ENCODE peak calls at places on chromosomes 5 and 9, in ten cellular contexts. W is cardiac muscle cell; B is psoas muscle; R is WTC11; N is CD4-positive, alpha-beta T cell; V is PC-9; K is body of pancreas; T is spleen; Y is fibroblast of lung; A is upper lobe of left lung. M is an unnamed sample.

GRCh38 chr5:119036101-119036762 is 34.7 kb upstream of the DMXL1 start:
- DNase-seq in W (no peak), B (no peak), R (no peak), N (no peak), V (no peak), K (no peak), T (no peak), Y (peak), A (no peak), M (no peak)

GRCh38 chr9:117718085-117718484 is 13.9 kb downstream of the TLR4 start:
- DNase-seq in W (no peak), B (no peak), R (no peak), N (no peak), V (no peak), K (peak), T (no peak), Y (no peak), A (no peak), M (no peak)

GRCh38 chr5:172502969-172503368 is 48.6 kb upstream of the SH3PXD2B start:
- DNase-seq in W (peak), B (no peak), R (no peak), N (no peak), V (no peak), K (no peak), T (peak), Y (no peak), A (no peak), M (peak)

GRCh38 chr9:133105461-133105770 is 15.6 kb downstream of the RALGDS start:
- DNase-seq in W (no peak), B (peak), R (no peak), N (no peak), V (no peak), K (no peak), T (peak), Y (no peak), A (peak), M (no peak)

GRCh38 chr5:132446621-132447020 is 44.0 kb downstream of the IRF1 start:
- DNase-seq in W (no peak), B (peak), R (no peak), N (no peak), V (peak), K (peak), T (no peak), Y (peak), A (no peak), M (no peak)

GRCh38 chr9:21323091-21323490 is 12.1 kb downstream of the KLHL9 start:
- DNase-seq in W (no peak), B (no peak), R (no peak), N (no peak), V (no peak), K (no peak), T (no peak), Y (no peak), A (no peak), M (no peak)

GRCh38 chr9:136545065-136545965 is 533 bp downstream of the NOTCH1 start:
- DNase-seq in W (no peak), B (no peak), R (no peak), N (peak), V (peak), K (no peak), T (peak), Y (no peak), A (peak), M (no peak)

GRCh38 chr9:2872307-2872940 is 28.5 kb upstream of the PUM3 start:
- DNase-seq in W (peak), B (no peak), R (no peak), N (no peak), V (no peak), K (peak), T (no peak), Y (peak), A (no peak), M (no peak)

GRCh38 chr5:51275428-51275827 is 107.8 kb upstream of the ISL1 start:
- DNase-seq in W (no peak), B (no peak), R (no peak), N (no peak), V (no peak), K (no peak), T (no peak), Y (no peak), A (no peak), M (no peak)

GRCh38 chr5:140642718-140643117 is 3.5 kb downstream of the TMCO6 start:
- DNase-seq in W (no peak), B (no peak), R (no peak), N (no peak), V (no peak), K (no peak), T (no peak), Y (peak), A (no peak), M (no peak)

GRCh38 chr5:55600536-55601208 is 65.9 kb upstream of the PLPP1 start:
- DNase-seq in W (peak), B (no peak), R (no peak), N (no peak), V (peak), K (no peak), T (no peak), Y (peak), A (no peak), M (no peak)

GRCh38 chr5:160466121-160466520 is 44.5 kb downstream of the PTTG1 start:
- DNase-seq in W (no peak), B (no peak), R (no peak), N (no peak), V (no peak), K (no peak), T (no peak), Y (no peak), A (no peak), M (no peak)

GRCh38 chr5:158695595-158696330 is 404.0 kb downstream of the EBF1 start:
- DNase-seq in W (peak), B (peak), R (peak), N (peak), V (peak), K (peak), T (peak), Y (peak), A (peak), M (peak)

GRCh38 chr5:8943301-8943700 is 602.6 kb downstream of the SEMA5A start:
- DNase-seq in W (no peak), B (no peak), R (no peak), N (no peak), V (no peak), K (no peak), T (no peak), Y (peak), A (no peak), M (no peak)

GRCh38 chr9:7844283-7844682 is 44.7 kb upstream of the DMAC1 start:
- DNase-seq in W (peak), B (no peak), R (no peak), N (no peak), V (no peak), K (peak), T (no peak), Y (peak), A (no peak), M (no peak)

DNA sequence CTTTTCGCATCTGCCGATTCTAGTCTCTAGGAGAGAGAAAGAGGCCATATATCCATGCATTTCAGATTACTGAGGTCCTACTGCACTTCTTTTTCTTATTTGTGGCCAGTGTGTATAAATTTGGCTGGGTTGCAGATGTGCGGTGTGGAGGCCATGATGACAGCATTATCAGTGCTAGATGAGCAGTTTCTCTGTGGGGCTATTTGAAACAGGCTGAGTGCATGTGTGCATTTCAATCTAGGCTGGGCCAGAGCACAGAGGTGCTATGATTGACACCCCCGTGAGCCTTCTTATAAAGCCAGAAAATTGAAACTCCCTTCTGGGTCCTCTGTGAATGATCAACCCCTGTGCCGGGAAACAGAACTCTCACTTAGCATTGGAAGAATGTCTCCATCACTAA is 70.0 kb downstream of the TMEM252 start:
- DNase-seq in W (no peak), B (no peak), R (no peak), N (no peak), V (no peak), K (no peak), T (no peak), Y (no peak), A (no peak), M (no peak)
- TF ChIP-seq CTCF in W (no peak), B (no peak), R (no peak), N (no peak), V (no peak), K (no peak), T (no peak), Y (no peak), A (no peak), M (no peak)

DNA sequence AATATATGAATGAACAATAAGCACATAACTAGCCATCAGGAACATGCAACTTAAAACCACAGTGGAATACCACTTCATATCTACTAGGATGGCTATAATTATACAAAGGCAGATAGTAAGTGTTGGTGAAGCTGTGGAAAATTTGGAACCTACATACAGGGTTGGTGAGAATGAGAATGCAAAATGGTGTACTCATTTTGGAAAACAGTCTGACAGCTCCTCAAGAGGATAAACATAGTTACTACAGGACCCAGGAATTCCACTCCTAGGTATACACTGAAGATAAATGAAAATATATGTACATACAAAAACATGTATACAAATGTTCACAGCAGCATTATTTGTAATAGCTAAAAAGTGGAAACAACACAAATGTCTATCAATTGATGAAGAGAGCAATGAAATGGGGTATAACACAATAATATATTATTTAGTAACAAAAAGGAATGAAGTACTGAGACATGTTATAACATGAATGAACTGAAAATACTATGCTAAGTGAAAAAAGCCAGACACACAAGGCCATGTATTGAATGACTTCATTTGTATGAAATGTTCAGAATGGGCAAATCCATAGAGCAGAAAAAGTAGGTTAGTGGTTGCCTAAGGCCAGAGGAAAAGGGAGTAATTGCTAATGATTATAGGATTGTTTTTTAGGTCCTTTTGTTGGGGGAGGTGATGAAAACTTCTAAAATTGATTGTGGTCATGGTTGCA is 31.2 kb upstream of the CDK5RAP2 start:
- DNase-seq in W (no peak), B (no peak), R (no peak), N (no peak), V (no peak), K (no peak), T (no peak), Y (no peak), A (no peak), M (no peak)
- TF ChIP-seq CTCF in W (peak), B (peak), R (peak), N (no peak), V (peak), K (no peak), T (no peak), Y (peak), A (no peak), M (peak)

DNA sequence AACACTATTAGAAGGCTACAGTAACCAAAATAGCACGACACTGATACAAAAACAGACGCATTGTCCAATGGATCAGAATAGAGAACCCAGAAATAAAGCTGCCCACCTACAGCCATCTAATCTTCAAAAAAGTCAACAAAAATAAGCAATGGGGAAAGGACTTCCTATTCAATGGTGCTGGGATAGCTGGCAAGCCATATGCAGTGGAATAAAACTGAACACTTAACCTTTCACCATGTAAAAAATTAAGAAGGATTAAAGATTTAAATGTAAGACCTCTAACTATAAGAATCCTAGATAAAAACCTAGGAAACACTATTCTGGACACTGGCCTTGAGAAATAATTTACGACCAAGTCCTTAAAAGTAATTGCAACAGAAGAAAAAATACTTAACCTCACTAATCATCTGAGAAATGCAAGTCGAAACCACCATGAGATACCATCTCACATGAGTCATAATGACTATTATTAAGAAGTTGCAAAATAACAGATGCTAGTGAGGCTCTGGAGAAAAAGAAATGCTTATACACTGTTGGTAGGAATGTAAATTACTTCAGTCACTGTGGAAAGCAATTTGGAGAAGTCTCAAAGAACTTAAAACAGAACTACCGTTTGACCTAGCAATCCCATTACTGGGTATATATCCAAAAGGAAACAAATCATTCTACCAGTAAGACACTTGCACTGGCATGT is 203.3 kb upstream of the CDH9 start:
- DNase-seq in W (no peak), B (no peak), R (no peak), N (no peak), V (peak), K (no peak), T (no peak), Y (peak), A (no peak), M (no peak)
- TF ChIP-seq CTCF in W (peak), B (no peak), R (no peak), N (no peak), V (no peak), K (no peak), T (no peak), Y (peak), A (no peak), M (no peak)

DNA sequence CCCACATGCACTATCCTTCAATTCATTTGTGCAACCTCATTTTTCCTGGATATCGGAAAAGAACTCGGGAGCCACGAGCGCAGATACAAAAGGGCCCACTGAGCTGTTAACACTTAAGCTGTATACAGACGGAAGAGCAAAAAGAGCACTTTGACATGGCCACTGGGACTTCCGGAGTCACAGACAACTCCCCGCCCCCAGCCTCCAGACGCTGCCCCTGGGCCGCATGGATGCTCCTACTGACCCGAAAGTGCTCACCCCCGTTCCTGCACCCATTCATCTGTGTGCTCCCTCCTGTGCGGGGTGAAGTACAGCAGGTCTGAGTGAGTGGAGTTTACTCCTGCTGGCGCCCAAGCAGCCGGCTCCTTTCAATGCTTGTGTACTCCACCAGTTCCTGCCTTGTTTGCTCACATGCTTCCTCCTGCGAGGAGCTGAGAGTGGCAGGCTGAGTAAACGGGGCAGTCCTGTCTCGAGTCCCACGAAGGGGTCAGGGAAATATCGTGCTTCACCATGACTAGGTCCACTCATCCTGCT is 901.0 kb upstream of the CTNND2 start:
- DNase-seq in W (no peak), B (no peak), R (no peak), N (no peak), V (peak), K (no peak), T (peak), Y (no peak), A (peak), M (no peak)
- TF ChIP-seq CTCF in W (no peak), B (no peak), R (no peak), N (no peak), V (no peak), K (no peak), T (no peak), Y (no peak), A (no peak), M (no peak)

DNA sequence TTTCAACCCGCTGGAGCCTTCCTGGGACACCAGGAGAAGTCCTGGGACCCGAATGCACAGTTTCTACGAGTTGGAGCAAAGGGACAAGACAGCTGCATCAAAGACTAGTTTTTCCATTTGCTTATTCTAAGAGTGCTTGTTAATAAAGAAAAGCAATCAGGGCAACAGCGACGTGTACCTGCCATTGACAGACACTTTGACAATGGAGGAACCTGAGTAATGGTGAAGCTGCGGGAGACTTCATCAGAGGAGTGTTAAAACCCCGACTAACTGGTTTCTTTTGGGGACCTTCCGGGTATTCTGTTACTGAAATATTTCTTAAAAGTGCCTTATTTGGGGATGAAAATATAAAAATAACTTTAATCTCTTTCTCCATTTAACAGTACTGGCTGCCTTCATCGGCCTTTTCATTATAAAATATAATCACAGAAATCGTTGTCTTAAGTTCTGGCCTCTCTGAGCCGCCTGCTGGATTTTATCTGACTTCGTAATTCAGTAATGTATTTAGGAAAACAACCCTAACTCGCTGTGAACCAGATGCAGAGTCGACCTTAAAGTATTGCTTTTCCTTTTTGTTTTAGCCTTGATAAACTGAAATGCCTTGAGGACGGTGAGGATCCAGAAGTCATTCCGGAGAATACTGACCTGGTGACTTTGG is 781 bp downstream of the SNAPC3 start:
- DNase-seq in W (no peak), B (no peak), R (no peak), N (no peak), V (no peak), K (no peak), T (no peak), Y (peak), A (no peak), M (no peak)
- TF ChIP-seq CTCF in W (peak), B (no peak), R (no peak), N (no peak), V (no peak), K (peak), T (no peak), Y (peak), A (no peak), M (peak)